ENCODE peak calls at places on chromosome 11, in eight cellular contexts. One of them, this sample, is unnamed.

GRCh38 chr11:8927233-8927632 is 5.5 kb downstream of the C11orf16 start:
- DNase-seq in A549: no peak
- DNase-seq in H1: no peak
- DNase-seq in stomach: no peak
- DNase-seq in tibial nerve: no peak
- DNase-seq in sigmoid colon: no peak
- DNase-seq in ovary: no peak
- DNase-seq in suprapubic skin: no peak
- DNase-seq in this sample: no peak

GRCh38 chr11:10588904-10589303 is 20.4 kb upstream of the LYVE1 start:
- DNase-seq in A549: no peak
- DNase-seq in H1: no peak
- DNase-seq in stomach: no peak
- DNase-seq in tibial nerve: no peak
- DNase-seq in sigmoid colon: no peak
- DNase-seq in ovary: no peak
- DNase-seq in suprapubic skin: no peak
- DNase-seq in this sample: no peak

GRCh38 chr11:126834149-126834548 is 166.4 kb downstream of the KIRREL3 start:
- DNase-seq in A549: no peak
- DNase-seq in H1: no peak
- DNase-seq in stomach: no peak
- DNase-seq in tibial nerve: no peak
- DNase-seq in sigmoid colon: no peak
- DNase-seq in ovary: no peak
- DNase-seq in suprapubic skin: no peak
- DNase-seq in this sample: no peak

GRCh38 chr11:32071811-32072210 is 19.1 kb upstream of the RCN1 start:
- DNase-seq in A549: peak
- DNase-seq in H1: no peak
- DNase-seq in stomach: no peak
- DNase-seq in tibial nerve: no peak
- DNase-seq in sigmoid colon: no peak
- DNase-seq in ovary: no peak
- DNase-seq in suprapubic skin: no peak
- DNase-seq in this sample: no peak

GRCh38 chr11:65546217-65546958 is 11.8 kb downstream of the LTBP3 start:
- DNase-seq in A549: peak
- DNase-seq in H1: no peak
- DNase-seq in stomach: peak
- DNase-seq in tibial nerve: peak
- DNase-seq in sigmoid colon: peak
- DNase-seq in ovary: peak
- DNase-seq in suprapubic skin: peak
- DNase-seq in this sample: peak

GRCh38 chr11:44793350-44794090 is 66.8 kb downstream of the TSPAN18 start:
- DNase-seq in A549: peak
- DNase-seq in H1: no peak
- DNase-seq in stomach: no peak
- DNase-seq in tibial nerve: no peak
- DNase-seq in sigmoid colon: no peak
- DNase-seq in ovary: no peak
- DNase-seq in suprapubic skin: no peak
- DNase-seq in this sample: no peak

GRCh38 chr11:124194696-124195418 is 11.7 kb downstream of the OR10D3 start:
- DNase-seq in A549: peak
- DNase-seq in H1: no peak
- DNase-seq in stomach: peak
- DNase-seq in tibial nerve: no peak
- DNase-seq in sigmoid colon: no peak
- DNase-seq in ovary: no peak
- DNase-seq in suprapubic skin: no peak
- DNase-seq in this sample: peak

GRCh38 chr11:45872513-45873356 is 12.7 kb upstream of the MAPK8IP1 start:
- DNase-seq in A549: peak
- DNase-seq in H1: peak
- DNase-seq in stomach: peak
- DNase-seq in tibial nerve: no peak
- DNase-seq in sigmoid colon: no peak
- DNase-seq in ovary: no peak
- DNase-seq in suprapubic skin: no peak
- DNase-seq in this sample: no peak

GRCh38 chr11:97883086-97883485 is 1137.7 kb upstream of the CNTN5 start:
- DNase-seq in A549: no peak
- DNase-seq in H1: no peak
- DNase-seq in stomach: no peak
- DNase-seq in tibial nerve: no peak
- DNase-seq in sigmoid colon: no peak
- DNase-seq in ovary: no peak
- DNase-seq in suprapubic skin: no peak
- DNase-seq in this sample: no peak

GRCh38 chr11:110432713-110433392 is 3.1 kb downstream of the FDX1 start:
- DNase-seq in A549: peak
- DNase-seq in H1: no peak
- DNase-seq in stomach: no peak
- DNase-seq in tibial nerve: no peak
- DNase-seq in sigmoid colon: no peak
- DNase-seq in ovary: no peak
- DNase-seq in suprapubic skin: no peak
- DNase-seq in this sample: no peak

GRCh38 chr11:64566915-64567882 is 23.8 kb upstream of the SLC22A12 start:
- DNase-seq in A549: no peak
- DNase-seq in H1: no peak
- DNase-seq in stomach: no peak
- DNase-seq in tibial nerve: no peak
- DNase-seq in sigmoid colon: no peak
- DNase-seq in ovary: no peak
- DNase-seq in suprapubic skin: peak
- DNase-seq in this sample: no peak

GRCh38 chr11:65535102-65535501 is 10.2 kb downstream of the SCYL1 start:
- DNase-seq in A549: no peak
- DNase-seq in H1: no peak
- DNase-seq in stomach: no peak
- DNase-seq in tibial nerve: no peak
- DNase-seq in sigmoid colon: no peak
- DNase-seq in ovary: no peak
- DNase-seq in suprapubic skin: no peak
- DNase-seq in this sample: no peak

GRCh38 chr11:7969756-7970646 is 4.8 kb upstream of the NLRP10 start:
- DNase-seq in A549: no peak
- DNase-seq in H1: peak
- DNase-seq in stomach: no peak
- DNase-seq in tibial nerve: no peak
- DNase-seq in sigmoid colon: no peak
- DNase-seq in ovary: no peak
- DNase-seq in suprapubic skin: no peak
- DNase-seq in this sample: no peak

GRCh38 chr11:17351510-17352176 is at the start of gene NCR3LG1:
- DNase-seq in A549: peak
- DNase-seq in H1: no peak
- DNase-seq in stomach: peak
- DNase-seq in tibial nerve: peak
- DNase-seq in sigmoid colon: peak
- DNase-seq in ovary: peak
- DNase-seq in suprapubic skin: peak
- DNase-seq in this sample: peak

GRCh38 chr11:128568166-128568778 is 19.1 kb downstream of the ETS1 start:
- DNase-seq in A549: no peak
- DNase-seq in H1: no peak
- DNase-seq in stomach: no peak
- DNase-seq in tibial nerve: no peak
- DNase-seq in sigmoid colon: peak
- DNase-seq in ovary: no peak
- DNase-seq in suprapubic skin: no peak
- DNase-seq in this sample: no peak

GRCh38 chr11:112364962-112365481 is 104.4 kb upstream of the PLET1 start:
- DNase-seq in A549: peak
- DNase-seq in H1: no peak
- DNase-seq in stomach: no peak
- DNase-seq in tibial nerve: no peak
- DNase-seq in sigmoid colon: peak
- DNase-seq in ovary: peak
- DNase-seq in suprapubic skin: no peak
- DNase-seq in this sample: peak

GRCh38 chr11:78145511-78146030 is 6.1 kb upstream of the ALG8 start:
- DNase-seq in A549: no peak
- DNase-seq in H1: no peak
- DNase-seq in stomach: no peak
- DNase-seq in tibial nerve: no peak
- DNase-seq in sigmoid colon: no peak
- DNase-seq in ovary: no peak
- DNase-seq in suprapubic skin: no peak
- DNase-seq in this sample: no peak

GRCh38 chr11:129249351-129249750 is 57.2 kb upstream of the ARHGAP32 start:
- DNase-seq in A549: peak
- DNase-seq in H1: no peak
- DNase-seq in stomach: no peak
- DNase-seq in tibial nerve: no peak
- DNase-seq in sigmoid colon: no peak
- DNase-seq in ovary: no peak
- DNase-seq in suprapubic skin: no peak
- DNase-seq in this sample: no peak

GRCh38 chr11:111183706-111184105 is 61.8 kb upstream of the POU2AF2 start:
- DNase-seq in A549: peak
- DNase-seq in H1: no peak
- DNase-seq in stomach: no peak
- DNase-seq in tibial nerve: no peak
- DNase-seq in sigmoid colon: no peak
- DNase-seq in ovary: no peak
- DNase-seq in suprapubic skin: no peak
- DNase-seq in this sample: no peak

GRCh38 chr11:126231725-126232459 is 20.3 kb downstream of the FAM118B start:
- DNase-seq in A549: no peak
- DNase-seq in H1: no peak
- DNase-seq in stomach: no peak
- DNase-seq in tibial nerve: no peak
- DNase-seq in sigmoid colon: no peak
- DNase-seq in ovary: no peak
- DNase-seq in suprapubic skin: no peak
- DNase-seq in this sample: no peak

GRCh38 chr11:19793356-19793755 is 80.7 kb downstream of the NAV2 start:
- DNase-seq in A549: no peak
- DNase-seq in H1: no peak
- DNase-seq in stomach: peak
- DNase-seq in tibial nerve: no peak
- DNase-seq in sigmoid colon: no peak
- DNase-seq in ovary: no peak
- DNase-seq in suprapubic skin: no peak
- DNase-seq in this sample: peak

GRCh38 chr11:88175004-88175706 is at the start of gene RAB38:
- DNase-seq in A549: peak
- DNase-seq in H1: peak
- DNase-seq in stomach: peak
- DNase-seq in tibial nerve: no peak
- DNase-seq in sigmoid colon: peak
- DNase-seq in ovary: peak
- DNase-seq in suprapubic skin: peak
- DNase-seq in this sample: peak

DNA sequence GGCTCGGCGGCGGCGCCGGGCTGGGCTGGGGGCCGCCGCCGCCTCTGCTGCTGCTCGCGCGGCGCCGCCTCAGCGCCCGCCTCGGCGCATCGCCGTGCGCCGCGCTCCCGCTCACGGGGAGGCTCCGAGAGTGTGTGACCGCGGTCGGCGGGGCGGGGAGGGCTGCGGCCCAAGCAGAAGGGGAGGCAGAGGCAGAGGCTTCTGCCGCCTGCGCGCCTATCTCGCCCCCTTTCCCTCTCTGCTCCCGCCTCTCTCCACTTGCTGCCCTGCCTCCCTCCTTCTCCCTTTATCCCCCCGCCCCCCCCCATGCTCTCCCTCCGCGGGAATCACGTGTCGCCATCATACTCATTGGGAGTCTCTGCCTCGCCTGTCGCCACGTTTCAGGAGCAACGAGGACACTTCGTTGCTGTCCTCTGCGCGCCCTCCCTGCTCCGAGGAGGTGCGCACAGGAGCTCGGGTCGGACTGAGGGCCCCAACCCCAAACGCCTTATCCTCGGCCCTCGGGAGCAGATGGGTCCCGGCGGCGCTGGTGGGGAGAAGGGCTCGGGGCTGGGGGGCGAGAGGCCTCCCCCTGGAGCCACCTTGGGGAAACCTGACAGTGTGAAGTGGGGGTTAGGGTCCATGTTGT is at the start of gene GUCY1A2:
- DNase-seq in A549: peak
- DNase-seq in H1: no peak
- DNase-seq in stomach: no peak
- DNase-seq in tibial nerve: no peak
- DNase-seq in sigmoid colon: peak
- DNase-seq in ovary: no peak
- DNase-seq in suprapubic skin: no peak
- DNase-seq in this sample: no peak
- TF ChIP-seq EP300 in A549: no peak
- TF ChIP-seq EP300 in H1: no peak
- TF ChIP-seq EP300 in stomach: no peak
- TF ChIP-seq EP300 in tibial nerve: no peak
- TF ChIP-seq EP300 in sigmoid colon: no peak
- TF ChIP-seq EP300 in ovary: no peak
- TF ChIP-seq EP300 in suprapubic skin: no peak
- TF ChIP-seq EP300 in this sample: no peak

GRCh38 chr11:117830072-117830471 is 5.5 kb upstream of the FXYD2 start:
- DNase-seq in A549: no peak
- DNase-seq in H1: no peak
- DNase-seq in stomach: peak
- DNase-seq in tibial nerve: no peak
- DNase-seq in sigmoid colon: peak
- DNase-seq in ovary: no peak
- DNase-seq in suprapubic skin: peak
- DNase-seq in this sample: no peak
- TF ChIP-seq EP300 in A549: no peak
- TF ChIP-seq EP300 in H1: no peak
- TF ChIP-seq EP300 in stomach: no peak
- TF ChIP-seq EP300 in tibial nerve: no peak
- TF ChIP-seq EP300 in sigmoid colon: no peak
- TF ChIP-seq EP300 in ovary: no peak
- TF ChIP-seq EP300 in suprapubic skin: no peak
- TF ChIP-seq EP300 in this sample: no peak

DNA sequence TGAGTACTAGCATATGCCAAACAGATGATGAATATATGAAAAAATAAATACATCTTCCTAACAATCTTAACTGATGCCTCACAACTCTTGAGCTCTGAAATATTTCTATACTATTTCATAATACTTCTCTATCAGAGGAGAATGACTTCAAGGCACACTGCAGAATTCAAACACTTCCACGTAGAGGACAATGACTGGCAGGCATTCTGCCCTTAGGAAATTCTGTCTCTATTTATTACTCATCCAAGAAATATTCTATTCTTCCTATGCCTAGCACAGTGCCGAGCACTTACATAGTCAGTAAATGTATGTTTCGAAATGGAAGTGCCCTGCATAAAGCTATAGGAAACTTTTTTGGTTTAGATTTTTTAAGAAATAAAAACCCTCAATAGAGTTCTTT is 809.1 kb downstream of the DLG2 start:
- DNase-seq in A549: peak
- DNase-seq in H1: no peak
- DNase-seq in stomach: no peak
- DNase-seq in tibial nerve: no peak
- DNase-seq in sigmoid colon: no peak
- DNase-seq in ovary: no peak
- DNase-seq in suprapubic skin: no peak
- DNase-seq in this sample: no peak
- TF ChIP-seq EP300 in A549: no peak
- TF ChIP-seq EP300 in H1: no peak
- TF ChIP-seq EP300 in stomach: no peak
- TF ChIP-seq EP300 in tibial nerve: no peak
- TF ChIP-seq EP300 in sigmoid colon: no peak
- TF ChIP-seq EP300 in ovary: no peak
- TF ChIP-seq EP300 in suprapubic skin: no peak
- TF ChIP-seq EP300 in this sample: no peak

GRCh38 chr11:96010683-96011082 is 86.8 kb upstream of the MTMR2 start:
- DNase-seq in A549: no peak
- DNase-seq in H1: no peak
- DNase-seq in stomach: no peak
- DNase-seq in tibial nerve: no peak
- DNase-seq in sigmoid colon: no peak
- DNase-seq in ovary: no peak
- DNase-seq in suprapubic skin: no peak
- DNase-seq in this sample: no peak
- TF ChIP-seq EP300 in A549: no peak
- TF ChIP-seq EP300 in H1: no peak
- TF ChIP-seq EP300 in stomach: no peak
- TF ChIP-seq EP300 in tibial nerve: no peak
- TF ChIP-seq EP300 in sigmoid colon: no peak
- TF ChIP-seq EP300 in ovary: no peak
- TF ChIP-seq EP300 in suprapubic skin: no peak
- TF ChIP-seq EP300 in this sample: no peak

This sample was measured in transverse colon.